ENCODE peak calls at places on chromosomes 11 and 22, in ten cellular contexts. O is NCI-H748 treated with DMSO at 0.1 percent for 48 hours; F is M059J; Y is AG04449; T is choroid plexus epithelial cell; E is GF-D8; H is activated CD8-positive, alpha-beta memory T cell treated with anti-CD3 and anti-CD28 coated beads, Interleukin-2, amount 50 U/mL, for 4 hours; V is A549; B is mucosa of descending colon; G is mesothelial cell of epicardium. I is an unnamed sample.

GRCh38 chr22:47322854-47323253 is 560.4 kb downstream of the TBC1D22A start:
- DNase-seq in O (peak), F (peak), Y (no peak), T (no peak), E (no peak), H (no peak), V (no peak), B (no peak), G (no peak), I (no peak)

GRCh38 chr11:28384418-28384817 is 276.2 kb downstream of the METTL15 start:
- DNase-seq in O (no peak), F (peak), Y (peak), T (peak), E (no peak), H (no peak), V (peak), B (no peak), G (no peak), I (no peak)

GRCh38 chr22:36423461-36424404 is 36.0 kb upstream of the MYH9 start:
- DNase-seq in O (no peak), F (peak), Y (no peak), T (peak), E (peak), H (no peak), V (no peak), B (no peak), G (no peak), I (no peak)

GRCh38 chr11:36288442-36289225 is 590 bp downstream of the COMMD9 start:
- DNase-seq in O (no peak), F (no peak), Y (no peak), T (no peak), E (no peak), H (no peak), V (no peak), B (peak), G (no peak), I (no peak)

GRCh38 chr11:123125169-123125568 is 63.2 kb upstream of the HSPA8 start:
- DNase-seq in O (no peak), F (no peak), Y (no peak), T (no peak), E (no peak), H (no peak), V (no peak), B (no peak), G (no peak), I (no peak)

GRCh38 chr22:21699643-21700042 is 33.8 kb downstream of the PPIL2 start:
- DNase-seq in O (no peak), F (no peak), Y (no peak), T (no peak), E (no peak), H (no peak), V (no peak), B (no peak), G (no peak), I (no peak)

GRCh38 chr11:77144196-77144853 is 16.3 kb downstream of the MYO7A start:
- DNase-seq in O (no peak), F (no peak), Y (no peak), T (no peak), E (no peak), H (no peak), V (no peak), B (no peak), G (no peak), I (no peak)

GRCh38 chr11:113533425-113533698 is 58.2 kb upstream of the DRD2 start:
- DNase-seq in O (no peak), F (no peak), Y (no peak), T (no peak), E (no peak), H (no peak), V (no peak), B (no peak), G (no peak), I (no peak)

GRCh38 chr11:35845860-35846259 is 98.0 kb upstream of the LDLRAD3 start:
- DNase-seq in O (no peak), F (peak), Y (no peak), T (no peak), E (no peak), H (no peak), V (no peak), B (no peak), G (no peak), I (no peak)

GRCh38 chr11:12724301-12725046 is 50.3 kb downstream of the TEAD1 start:
- DNase-seq in O (peak), F (peak), Y (peak), T (peak), E (no peak), H (no peak), V (peak), B (peak), G (peak), I (peak)

GRCh38 chr22:41587347-41587723 is 2.3 kb downstream of the PMM1 start:
- DNase-seq in O (no peak), F (no peak), Y (no peak), T (no peak), E (no peak), H (no peak), V (no peak), B (no peak), G (no peak), I (no peak)

GRCh38 chr11:125164422-125165110 is at the start of gene PKNOX2:
- DNase-seq in O (peak), F (peak), Y (no peak), T (peak), E (no peak), H (peak), V (peak), B (peak), G (peak), I (no peak)

GRCh38 chr11:3163241-3163981 is 1.7 kb downstream of the OSBPL5 start:
- DNase-seq in O (no peak), F (no peak), Y (no peak), T (no peak), E (no peak), H (no peak), V (no peak), B (peak), G (peak), I (no peak)

GRCh38 chr11:46520971-46521745 is 72.7 kb downstream of the AMBRA1 start:
- DNase-seq in O (no peak), F (peak), Y (peak), T (peak), E (no peak), H (no peak), V (no peak), B (no peak), G (no peak), I (no peak)

GRCh38 chr11:124793466-124794278 is 6.5 kb downstream of the MSANTD2 start:
- DNase-seq in O (peak), F (peak), Y (no peak), T (peak), E (peak), H (peak), V (peak), B (no peak), G (no peak), I (peak)

GRCh38 chr11:114447892-114448291 is 8.6 kb downstream of the REXO2 start:
- DNase-seq in O (no peak), F (no peak), Y (peak), T (peak), E (no peak), H (no peak), V (no peak), B (no peak), G (no peak), I (no peak)